ENCODE peak calls at places on chromosomes 2 and 18, in eight cellular contexts. N, U, A, Z, V, R, W and P are unnamed samples. For H3K9me3, the result is how much of the 10 kb centered on the place peaks cover.

GRCh38 chr2:225056330-225057073 is 14.2 kb upstream of the DOCK10 start:
- DNase-seq in N (no peak), U (no peak), A (no peak), Z (peak), V (peak), R (no peak), W (no peak), P (no peak)

GRCh38 chr2:221896505-221897151 is 324.5 kb upstream of the EPHA4 start:
- DNase-seq in N (no peak), U (peak), A (peak), Z (peak), V (peak), R (no peak), W (no peak), P (no peak)

GRCh38 chr2:202127793-202128215 is 54.7 kb downstream of the KIAA2012 start:
- DNase-seq in N (no peak), U (no peak), A (peak), Z (no peak), V (no peak), R (no peak), W (no peak), P (no peak)

GRCh38 chr2:69509011-69509749 is 71.9 kb upstream of the NFU1 start:
- DNase-seq in N (no peak), U (no peak), A (no peak), Z (no peak), V (no peak), R (no peak), W (no peak), P (no peak)

GRCh38 chr2:41989503-41990180 is 58.2 kb upstream of the PKDCC start:
- DNase-seq in N (no peak), U (no peak), A (peak), Z (no peak), V (no peak), R (no peak), W (no peak), P (no peak)

GRCh38 chr2:136407113-136407951 is 289.4 kb upstream of the CXCR4 start:
- DNase-seq in N (no peak), U (no peak), A (peak), Z (no peak), V (no peak), R (no peak), W (no peak), P (peak)

GRCh38 chr2:43158259-43158880 is 68.0 kb downstream of the ZFP36L2 start:
- DNase-seq in N (no peak), U (peak), A (no peak), Z (peak), V (peak), R (peak), W (no peak), P (no peak)

GRCh38 chr2:230885467-230886130 is 20.9 kb downstream of the ITM2C start:
- DNase-seq in N (peak), U (peak), A (peak), Z (no peak), V (peak), R (no peak), W (peak), P (no peak)

GRCh38 chr18:63850010-63850409 is 37.5 kb upstream of the SERPINB2 start:
- DNase-seq in N (peak), U (peak), A (peak), Z (peak), V (peak), R (peak), W (peak), P (peak)

GRCh38 chr18:45765740-45766139 is 41.8 kb downstream of the SLC14A1 start:
- DNase-seq in N (no peak), U (no peak), A (no peak), Z (no peak), V (no peak), R (no peak), W (no peak), P (no peak)

GRCh38 chr18:36589857-36590543 is 238.8 kb downstream of the TPGS2 start:
- DNase-seq in N (no peak), U (no peak), A (no peak), Z (no peak), V (peak), R (no peak), W (no peak), P (no peak)

GRCh38 chr2:38131665-38132064 is 55.7 kb upstream of the CYP1B1 start:
- DNase-seq in N (no peak), U (no peak), A (no peak), Z (no peak), V (no peak), R (no peak), W (no peak), P (no peak)

GRCh38 chr2:72004976-72005375 is 142.7 kb downstream of the CYP26B1 start:
- DNase-seq in N (no peak), U (peak), A (no peak), Z (no peak), V (no peak), R (no peak), W (no peak), P (no peak)

GRCh38 chr2:196097864-196098660 is 29.4 kb upstream of the DNAH7 start:
- DNase-seq in N (no peak), U (no peak), A (no peak), Z (no peak), V (no peak), R (no peak), W (no peak), P (no peak)

GRCh38 chr2:108905906-108906305 is 83.1 kb downstream of the EDAR start:
- DNase-seq in N (no peak), U (no peak), A (no peak), Z (no peak), V (no peak), R (no peak), W (peak), P (no peak)

GRCh38 chr2:225041210-225041870 is 928 bp downstream of the DOCK10 start:
- DNase-seq in N (peak), U (no peak), A (peak), Z (peak), V (peak), R (no peak), W (peak), P (peak)

GRCh38 chr2:9300829-9301453 is 94.3 kb downstream of the ASAP2 start:
- DNase-seq in N (no peak), U (no peak), A (no peak), Z (no peak), V (no peak), R (no peak), W (peak), P (no peak)

GRCh38 chr2:174681983-174682577 is 82.2 kb downstream of the CHRNA1 start:
- DNase-seq in N (no peak), U (peak), A (peak), Z (no peak), V (peak), R (no peak), W (peak), P (no peak)

GRCh38 chr2:9179572-9180201 is 26.9 kb upstream of the ASAP2 start:
- DNase-seq in N (no peak), U (peak), A (no peak), Z (peak), V (peak), R (peak), W (no peak), P (no peak)

GRCh38 chr18:70827632-70828031 is 538.8 kb downstream of the SOCS6 start:
- DNase-seq in N (no peak), U (no peak), A (no peak), Z (no peak), V (no peak), R (no peak), W (peak), P (no peak)

GRCh38 chr2:81324046-81324445 is 1019.5 kb upstream of the LRRTM1 start:
- DNase-seq in N (peak), U (peak), A (peak), Z (peak), V (no peak), R (peak), W (no peak), P (peak)

GRCh38 chr2:150486539-150487484 is 655 bp downstream of the RND3 start:
- DNase-seq in N (peak), U (peak), A (peak), Z (peak), V (peak), R (no peak), W (peak), P (no peak)

GRCh38 chr2:705971-706511 is 28.8 kb upstream of the TMEM18 start:
- DNase-seq in N (no peak), U (no peak), A (no peak), Z (no peak), V (no peak), R (no peak), W (no peak), P (no peak)

GRCh38 chr18:62324355-62324828 is 718 bp upstream of the TNFRSF11A start:
- DNase-seq in N (no peak), U (no peak), A (peak), Z (no peak), V (peak), R (no peak), W (no peak), P (no peak)

GRCh38 chr2:73928995-73929394 is 2.3 kb downstream of the DGUOK start:
- DNase-seq in N (no peak), U (no peak), A (no peak), Z (no peak), V (no peak), R (no peak), W (no peak), P (no peak)

GRCh38 chr2:219469186-219469724 is 29.4 kb upstream of the GMPPA start:
- DNase-seq in N (no peak), U (no peak), A (no peak), Z (peak), V (peak), R (no peak), W (no peak), P (no peak)

GRCh38 chr2:190837417-190837816 is 43.2 kb upstream of the GLS start:
- DNase-seq in N (no peak), U (no peak), A (no peak), Z (peak), V (peak), R (peak), W (no peak), P (no peak)

GRCh38 chr2:227043981-227044380 is 120.0 kb downstream of the COL4A4 start:
- DNase-seq in N (no peak), U (no peak), A (no peak), Z (no peak), V (peak), R (no peak), W (no peak), P (no peak)

GRCh38 chr2:219571311-219572236 is at the start of gene OBSL1:
- DNase-seq in N (no peak), U (peak), A (peak), Z (peak), V (peak), R (no peak), W (peak), P (no peak)

GRCh38 chr2:37230581-37230980 is 815 bp downstream of the CEBPZ start:
- DNase-seq in N (no peak), U (peak), A (peak), Z (peak), V (peak), R (no peak), W (peak), P (no peak)

GRCh38 chr2:24886640-24887324 is 33.3 kb downstream of the ADCY3 start:
- DNase-seq in N (no peak), U (no peak), A (no peak), Z (no peak), V (peak), R (no peak), W (no peak), P (no peak)

GRCh38 chr18:14927701-14928100 is 179.7 kb downstream of the ANKRD30B start:
- DNase-seq in N (no peak), U (no peak), A (no peak), Z (no peak), V (no peak), R (no peak), W (no peak), P (no peak)

GRCh38 chr2:43410055-43410604 is 183.7 kb upstream of the ZFP36L2 start:
- DNase-seq in N (no peak), U (no peak), A (no peak), Z (no peak), V (no peak), R (no peak), W (no peak), P (no peak)

GRCh38 chr2:96533292-96534073 is 3.1 kb upstream of the ARID5A start:
- DNase-seq in N (no peak), U (no peak), A (no peak), Z (peak), V (peak), R (no peak), W (no peak), P (no peak)

GRCh38 chr18:21593540-21594257 is 6.8 kb downstream of the ESCO1 start:
- DNase-seq in N (no peak), U (no peak), A (no peak), Z (no peak), V (no peak), R (no peak), W (no peak), P (no peak)
- H3K9me3 ChIP-seq in N (under half), U (under half), A (under half), Z (under half), V (under half), R (under half), W (under half), P (under half)

DNA sequence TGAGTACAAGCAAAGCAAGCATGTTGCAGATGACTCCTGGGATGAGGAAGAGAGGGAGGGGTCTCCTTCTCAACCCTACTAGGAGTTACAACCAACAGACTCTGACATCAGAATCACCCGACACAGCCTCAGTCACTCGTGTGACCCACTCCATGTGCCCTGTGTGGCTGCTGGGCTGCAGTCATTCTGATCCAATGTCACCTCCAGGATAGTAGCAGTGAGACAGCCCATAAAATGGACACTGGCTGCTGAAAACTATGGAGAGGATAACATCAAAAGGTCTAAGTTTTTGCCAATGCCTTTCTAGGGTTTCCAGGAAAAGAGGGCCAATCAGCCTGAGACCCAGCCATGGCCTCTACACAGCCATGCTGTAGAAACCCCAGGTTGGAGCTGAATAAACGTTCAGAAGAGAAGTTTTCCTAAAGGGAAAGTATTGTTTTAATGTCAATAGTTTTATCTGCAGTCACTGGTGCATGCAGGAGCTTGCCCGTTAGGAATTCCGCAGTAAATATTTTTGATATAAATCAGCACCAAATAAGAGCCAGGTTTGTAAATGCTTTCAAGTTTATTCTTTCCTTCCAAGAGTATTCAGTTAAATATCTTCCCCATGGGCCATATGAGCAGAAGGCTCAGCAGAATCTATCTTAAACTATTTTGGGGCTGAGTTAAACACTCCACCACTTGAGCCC is 92.2 kb upstream of the PID1 start:
- DNase-seq in N (no peak), U (no peak), A (no peak), Z (peak), V (peak), R (no peak), W (no peak), P (no peak)
- TF ChIP-seq EZH2phosphoT487 in N (no peak), U (no peak), A (no peak), Z (no peak), V (no peak), R (no peak), W (no peak), P (no peak)

DNA sequence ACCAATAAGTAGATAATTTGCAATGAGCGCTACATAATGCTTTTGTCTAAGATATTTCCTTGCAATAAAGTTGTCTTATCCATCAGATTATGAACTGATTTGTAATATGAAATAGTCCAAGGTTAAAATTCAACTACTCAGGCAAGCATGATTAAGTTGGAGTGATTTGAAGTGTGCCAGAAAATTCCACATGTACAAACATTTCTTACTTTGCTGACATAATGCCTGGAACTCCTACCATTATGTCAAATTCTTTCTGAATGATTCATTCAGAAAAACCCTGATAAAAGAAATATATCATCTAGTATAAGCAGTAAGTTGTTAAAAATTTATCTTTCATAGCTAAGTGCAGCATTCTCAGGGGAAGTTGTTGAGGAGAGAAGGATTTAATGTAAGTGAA is 87.3 kb downstream of the CBLN2 start:
- DNase-seq in N (no peak), U (no peak), A (no peak), Z (peak), V (no peak), R (no peak), W (no peak), P (no peak)
- H3K9me3 ChIP-seq in N (under half), U (under half), A (under half), Z (under half), V (under half), R (under half), W (under half), P (under half)

DNA sequence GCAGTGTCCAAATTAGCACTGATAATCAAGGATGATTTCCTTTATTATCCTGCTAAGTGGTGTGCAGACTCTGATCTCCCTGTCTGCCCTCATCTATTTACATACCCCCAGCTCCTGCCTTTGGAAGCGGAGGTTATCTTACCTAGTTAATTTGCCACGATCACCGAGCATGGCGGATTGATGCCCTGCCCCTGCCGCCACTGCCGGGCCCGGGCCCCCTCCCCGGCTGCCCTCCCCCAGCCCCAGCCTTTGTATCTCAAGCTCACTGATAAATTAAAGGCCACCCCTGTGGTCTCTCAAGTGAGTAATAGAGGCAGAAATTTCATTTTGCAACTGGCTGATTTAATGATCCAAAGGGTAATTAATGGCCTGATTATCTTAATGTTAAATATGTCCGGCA is 113.5 kb downstream of the GBX2 start:
- DNase-seq in N (no peak), U (no peak), A (no peak), Z (no peak), V (no peak), R (no peak), W (peak), P (no peak)
- TF ChIP-seq EZH2phosphoT487 in N (no peak), U (no peak), A (no peak), Z (no peak), V (no peak), R (no peak), W (no peak), P (no peak)

DNA sequence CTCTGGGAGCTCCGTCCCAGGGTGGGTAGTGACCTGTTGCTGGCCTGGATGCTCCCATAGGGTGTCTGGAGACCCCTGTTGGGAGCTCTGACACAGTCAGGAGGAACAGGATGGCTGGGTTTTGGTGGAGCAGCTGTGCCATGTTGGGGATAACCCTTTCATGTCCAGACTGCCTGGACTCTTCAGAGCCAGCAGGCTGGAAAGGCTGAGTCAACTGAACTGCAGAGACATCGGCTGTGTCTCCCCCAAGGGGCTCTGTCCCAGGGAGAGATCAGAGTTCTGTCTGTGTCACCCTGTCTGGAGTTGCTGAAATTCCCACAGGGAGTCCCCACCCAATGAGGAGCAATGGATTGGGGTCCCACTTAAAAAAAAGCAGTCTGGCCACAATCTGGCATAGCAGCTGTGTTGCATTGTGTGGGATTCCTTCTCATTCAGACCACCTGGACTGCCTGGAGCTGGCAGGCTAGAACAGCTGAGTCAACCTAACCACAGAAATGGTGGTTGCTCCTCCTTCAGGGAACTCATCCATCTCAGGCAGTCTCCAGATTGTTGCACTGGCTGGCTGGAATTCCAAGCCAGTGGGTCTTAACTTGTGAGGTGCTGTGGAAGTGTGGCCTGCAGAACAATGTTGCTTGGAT is 37.2 kb downstream of the AGPS start:
- DNase-seq in N (no peak), U (no peak), A (no peak), Z (no peak), V (peak), R (no peak), W (no peak), P (no peak)
- H3K9me3 ChIP-seq in N (under half), U (under half), A (under half), Z (under half), V (under half), R (under half), W (under half), P (under half)

GRCh38 chr2:122018736-122019135 is 263.3 kb downstream of the TSN start:
- DNase-seq in N (no peak), U (no peak), A (no peak), Z (no peak), V (no peak), R (no peak), W (no peak), P (no peak)
- TF ChIP-seq EZH2phosphoT487 in N (no peak), U (no peak), A (no peak), Z (no peak), V (no peak), R (no peak), W (no peak), P (no peak)